ENCODE peak calls at places on chromosomes 4 and X, in six cellular contexts. C is fibroblast of lung; R is hepatocyte; M is right lobe of liver; W is CD4-positive, alpha-beta memory T cell; K is CD8-positive, alpha-beta T cell. S is an unnamed sample.

GRCh38 chrX:41475166-41475565 is 28.0 kb downstream of the NYX start:
- DNase-seq in C (no peak), R (no peak), M (no peak), W (no peak), K (no peak), S (no peak)

GRCh38 chr4:174334628-174335027 is 50.9 kb downstream of the CEP44 start:
- DNase-seq in C (no peak), R (no peak), M (no peak), W (no peak), K (no peak), S (no peak)

GRCh38 chrX:115388879-115389278 is 99.4 kb downstream of the LUZP4 start:
- DNase-seq in C (peak; percentile 46), R (no peak), M (no peak), W (no peak), K (no peak), S (no peak)

GRCh38 chr4:89468632-89469031 is 161.0 kb upstream of the GPRIN3 start:
- DNase-seq in C (no peak), R (no peak), M (no peak), W (no peak), K (no peak), S (no peak)

GRCh38 chr4:108345862-108346530 is 177.3 kb upstream of the LEF1 start:
- DNase-seq in C (peak; percentile 94), R (no peak), M (no peak), W (no peak), K (no peak), S (no peak)

GRCh38 chr4:101198741-101199339 is 148.5 kb downstream of the PPP3CA start:
- DNase-seq in C (no peak), R (no peak), M (no peak), W (no peak), K (no peak), S (no peak)

GRCh38 chr4:118032691-118033090 is 1.6 kb upstream of the NDST3 start:
- DNase-seq in C (peak; percentile 63), R (peak; percentile 16), M (no peak), W (no peak), K (no peak), S (no peak)

GRCh38 chr4:24765331-24765990 is 29.9 kb upstream of the SOD3 start:
- DNase-seq in C (peak; percentile 42), R (no peak), M (no peak), W (no peak), K (no peak), S (no peak)

GRCh38 chr4:13264126-13264525 is 220.0 kb downstream of the RAB28 start:
- DNase-seq in C (peak; percentile 52), R (no peak), M (no peak), W (no peak), K (no peak), S (no peak)

GRCh38 chr4:73413294-73413755 is 9.2 kb downstream of the ALB start:
- DNase-seq in C (no peak), R (no peak), M (no peak), W (no peak), K (no peak), S (no peak)

GRCh38 chr4:187814737-187815465 is 180.7 kb upstream of the ZFP42 start:
- DNase-seq in C (peak; percentile 4), R (no peak), M (no peak), W (no peak), K (no peak), S (no peak)

GRCh38 chr4:10074767-10075105 is 41.9 kb downstream of the WDR1 start:
- DNase-seq in C (peak; percentile 67), R (no peak), M (no peak), W (no peak), K (no peak), S (no peak)

GRCh38 chrX:155065035-155065734 is 5.8 kb downstream of the CMC4 start:
- DNase-seq in C (peak; percentile 71), R (no peak), M (no peak), W (no peak), K (no peak), S (no peak)

GRCh38 chr4:40980318-40980883 is 230.6 kb downstream of the NSUN7 start:
- DNase-seq in C (no peak), R (no peak), M (no peak), W (no peak), K (no peak), S (no peak)

GRCh38 chr4:112312610-112313239 is 15.6 kb downstream of the ALPK1 start:
- DNase-seq in C (no peak), R (no peak), M (no peak), W (no peak), K (no peak), S (no peak)

GRCh38 chr4:175805863-175806262 is 6.2 kb downstream of the GPM6A start:
- DNase-seq in C (no peak), R (no peak), M (no peak), W (no peak), K (no peak), S (no peak)

DNA sequence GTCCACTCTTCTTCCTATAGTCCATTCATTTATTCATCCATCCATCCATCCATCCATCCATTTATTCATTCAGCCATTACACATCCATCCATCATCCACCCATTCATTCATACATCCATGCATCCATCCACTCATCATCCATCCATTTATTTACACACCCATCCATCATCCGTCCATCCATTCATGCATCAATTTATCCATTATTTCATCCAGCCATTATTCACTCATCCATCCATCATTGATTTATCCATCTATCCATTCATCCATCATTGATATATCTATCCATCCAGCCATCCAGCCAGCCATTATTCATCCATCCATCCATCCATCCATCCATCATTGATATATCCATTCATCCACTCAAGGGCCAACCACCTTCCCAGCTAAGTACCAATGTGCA is 12.7 kb downstream of the CPZ start:
- DNase-seq in C (no peak), R (no peak), M (no peak), W (no peak), K (no peak), S (no peak)
- H3K27me3 ChIP-seq in C (no peaks in the 10 kb centered on the region), R (no peaks in the 10 kb centered on the region), M (no peaks in the 10 kb centered on the region), W (no peaks in the 10 kb centered on the region), K (no peaks in the 10 kb centered on the region), S (no peaks in the 10 kb centered on the region)

GRCh38 chr4:141669501-141669900 is 33.1 kb downstream of the IL15 start:
- DNase-seq in C (no peak), R (no peak), M (no peak), W (no peak), K (no peak), S (no peak)

GRCh38 chr4:141668200-141668599 is 31.8 kb downstream of the IL15 start:
- DNase-seq in C (peak; percentile 50), R (no peak), M (no peak), W (no peak), K (no peak), S (no peak)
- H3K4me1 ChIP-seq in C (no peaks in the 10 kb centered on the region), R (no peaks in the 10 kb centered on the region), M (no peaks in the 10 kb centered on the region), W (no peaks in the 10 kb centered on the region), K (no peaks in the 10 kb centered on the region), S (peaks cover 2% of the 10 kb centered on the region)

GRCh38 chr4:31702291-31702690 is 982.1 kb downstream of the PCDH7 start:
- DNase-seq in C (no peak), R (no peak), M (no peak), W (no peak), K (no peak), S (no peak)
- H3K36me3 ChIP-seq in C (no peaks in the 10 kb centered on the region), R (no peaks in the 10 kb centered on the region), M (no peaks in the 10 kb centered on the region), W (no peaks in the 10 kb centered on the region), K (no peaks in the 10 kb centered on the region), S (no peaks in the 10 kb centered on the region)

GRCh38 chr4:6394671-6395081 is 77.7 kb downstream of the PPP2R2C start:
- DNase-seq in C (no peak), R (no peak), M (no peak), W (no peak), K (no peak), S (no peak)
- H3K27me3 ChIP-seq in C (peaks cover under 1% of the 10 kb centered on the region), R (peaks cover 9% of the 10 kb centered on the region), M (no peaks in the 10 kb centered on the region), W (peaks cover under 1% of the 10 kb centered on the region), K (no peaks in the 10 kb centered on the region), S (no peaks in the 10 kb centered on the region)

GRCh38 chrX:37818031-37818430 is 29.3 kb downstream of the DYNLT3 start:
- DNase-seq in C (no peak), R (no peak), M (no peak), W (no peak), K (no peak), S (no peak)
- H3K4me1 ChIP-seq in C (no peaks in the 10 kb centered on the region), R (no peaks in the 10 kb centered on the region), M (no peaks in the 10 kb centered on the region), W (no peaks in the 10 kb centered on the region), K (no peaks in the 10 kb centered on the region), S (no peaks in the 10 kb centered on the region)

DNA sequence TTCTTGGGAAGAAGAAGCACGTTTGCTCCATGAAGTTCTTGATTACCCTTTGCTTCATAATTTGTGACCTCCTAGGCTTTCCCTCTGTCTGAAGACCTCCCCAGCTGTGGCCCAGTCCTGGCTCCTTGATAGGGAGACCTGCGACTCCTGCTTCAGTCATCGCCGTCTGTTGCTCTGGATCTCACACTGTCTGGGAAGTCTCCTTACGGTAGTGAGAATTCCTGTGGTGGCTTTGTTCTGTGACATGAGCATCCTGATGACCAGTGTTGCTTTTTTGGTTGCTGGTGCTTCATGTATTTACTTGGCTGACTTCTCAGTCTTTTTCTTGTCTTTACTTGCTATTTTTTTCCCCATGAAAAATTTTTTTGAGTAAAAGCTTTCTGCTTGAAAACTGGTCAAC is 44.2 kb downstream of the JADE1 start:
- DNase-seq in C (peak; percentile 83), R (no peak), M (no peak), W (no peak), K (no peak), S (no peak)
- H3K36me3 ChIP-seq in C (peaks cover 36% of the 10 kb centered on the region), R (peaks cover 5% of the 10 kb centered on the region), M (peaks cover 84% of the 10 kb centered on the region), W (peaks cover 70% of the 10 kb centered on the region), K (peaks cover 59% of the 10 kb centered on the region), S (peaks cover 4% of the 10 kb centered on the region)

GRCh38 chr4:109462802-109463201 is 29.2 kb downstream of the SEC24B start:
- DNase-seq in C (no peak), R (no peak), M (no peak), W (no peak), K (no peak), S (no peak)
- H3K27me3 ChIP-seq in C (no peaks in the 10 kb centered on the region), R (no peaks in the 10 kb centered on the region), M (no peaks in the 10 kb centered on the region), W (no peaks in the 10 kb centered on the region), K (no peaks in the 10 kb centered on the region), S (no peaks in the 10 kb centered on the region)

GRCh38 chr4:180100433-180101344 is 2142.5 kb upstream of the TENM3 start:
- DNase-seq in C (no peak), R (no peak), M (no peak), W (no peak), K (no peak), S (no peak)

GRCh38 chr4:180105362-180105761 is 2137.8 kb upstream of the TENM3 start:
- DNase-seq in C (no peak), R (no peak), M (no peak), W (no peak), K (no peak), S (no peak)

GRCh38 chr4:180106122-180106521 is 2137.1 kb upstream of the TENM3 start:
- DNase-seq in C (peak; percentile 51), R (no peak), M (no peak), W (no peak), K (no peak), S (no peak)

GRCh38 chr4:180101348-180102083 is 2141.7 kb upstream of the TENM3 start:
- DNase-seq in C (no peak), R (no peak), M (no peak), W (no peak), K (no peak), S (no peak)

GRCh38 chr4:180103794-180104193 is 2139.4 kb upstream of the TENM3 start:
- DNase-seq in C (no peak), R (no peak), M (no peak), W (no peak), K (no peak), S (no peak)
- H3K4me1 ChIP-seq in C (no peaks in the 10 kb centered on the region), R (no peaks in the 10 kb centered on the region), M (no peaks in the 10 kb centered on the region), W (no peaks in the 10 kb centered on the region), K (no peaks in the 10 kb centered on the region), S (no peaks in the 10 kb centered on the region)

S was measured in aorta.